ENCODE peak calls at places on chromosomes 11 and 22, in ten cellular contexts. D is CD4-positive, alpha-beta memory T cell; Z is RWPE2; Y is transverse colon; W is OCI-LY7; C is A549; N is pancreas; A is colonic mucosa; K is fibroblast of lung; G is endothelial cell of umbilical vein. V is an unnamed sample. For H3K9me3, the result is how much of the 10 kb centered on the place peaks cover.

GRCh38 chr11:13429836-13430235 is 33.2 kb downstream of the BTBD10 start:
- DNase-seq in D (no peak), Z (no peak), Y (no peak), W (no peak), C (no peak), N (no peak), A (no peak), K (no peak), G (no peak), V (no peak)

GRCh38 chr22:21857501-21857914 is 9.9 kb downstream of the MAPK1 start:
- DNase-seq in D (no peak), Z (no peak), Y (no peak), W (no peak), C (no peak), N (no peak), A (no peak), K (no peak), G (no peak), V (no peak)

GRCh38 chr11:58024601-58025091 is 965 bp downstream of the OR9Q1 start:
- DNase-seq in D (no peak), Z (no peak), Y (peak), W (no peak), C (no peak), N (peak), A (peak), K (peak), G (peak), V (peak)

GRCh38 chr11:73140213-73141030 is 1.7 kb downstream of the FCHSD2 start:
- DNase-seq in D (peak), Z (no peak), Y (no peak), W (peak), C (peak), N (peak), A (peak), K (peak), G (peak), V (peak)

GRCh38 chr22:49825436-49825835 is 2.2 kb downstream of the BRD1 start:
- DNase-seq in D (no peak), Z (no peak), Y (no peak), W (no peak), C (no peak), N (no peak), A (no peak), K (peak), G (peak), V (no peak)

GRCh38 chr11:113193894-113194293 is 120.5 kb upstream of the TTC12 start:
- DNase-seq in D (no peak), Z (no peak), Y (no peak), W (no peak), C (no peak), N (no peak), A (peak), K (peak), G (no peak), V (no peak)

GRCh38 chr11:133508448-133508847 is 23.9 kb downstream of the OPCML start:
- DNase-seq in D (no peak), Z (no peak), Y (no peak), W (no peak), C (no peak), N (no peak), A (no peak), K (no peak), G (no peak), V (no peak)

GRCh38 chr11:10693509-10694071 is at the start of gene IRAG1:
- DNase-seq in D (no peak), Z (no peak), Y (peak), W (no peak), C (no peak), N (no peak), A (peak), K (peak), G (no peak), V (no peak)

GRCh38 chr11:30310623-30311022 is 12.3 kb upstream of the ARL14EP start:
- DNase-seq in D (no peak), Z (no peak), Y (no peak), W (no peak), C (no peak), N (no peak), A (no peak), K (no peak), G (no peak), V (no peak)

GRCh38 chr11:119626197-119626909 is 102.6 kb downstream of the NECTIN1 start:
- DNase-seq in D (no peak), Z (no peak), Y (no peak), W (no peak), C (no peak), N (no peak), A (no peak), K (no peak), G (no peak), V (peak)

GRCh38 chr11:110973401-110973980 is 261.3 kb upstream of the ARHGAP20 start:
- DNase-seq in D (no peak), Z (no peak), Y (no peak), W (no peak), C (no peak), N (no peak), A (no peak), K (no peak), G (no peak), V (no peak)

GRCh38 chr11:65316979-65317786 is 2.5 kb downstream of the CDC42EP2 start:
- DNase-seq in D (no peak), Z (peak), Y (peak), W (no peak), C (no peak), N (no peak), A (peak), K (peak), G (peak), V (no peak)

GRCh38 chr11:105229257-105229656 is 89.7 kb upstream of the CARD18 start:
- DNase-seq in D (no peak), Z (no peak), Y (no peak), W (no peak), C (no peak), N (no peak), A (no peak), K (peak), G (no peak), V (no peak)

GRCh38 chr11:65478411-65479183 is 20.2 kb upstream of the MALAT1 start:
- DNase-seq in D (no peak), Z (no peak), Y (peak), W (no peak), C (no peak), N (peak), A (peak), K (peak), G (no peak), V (no peak)

GRCh38 chr11:27357250-27357649 is 5.8 kb downstream of the CCDC34 start:
- DNase-seq in D (no peak), Z (no peak), Y (peak), W (no peak), C (no peak), N (no peak), A (peak), K (no peak), G (no peak), V (peak)

GRCh38 chr11:133038850-133039249 is 493.5 kb downstream of the OPCML start:
- DNase-seq in D (no peak), Z (no peak), Y (no peak), W (no peak), C (no peak), N (no peak), A (no peak), K (no peak), G (no peak), V (no peak)

GRCh38 chr22:29722151-29722550 is 2.3 kb downstream of the CABP7 start:
- DNase-seq in D (no peak), Z (no peak), Y (no peak), W (no peak), C (no peak), N (no peak), A (no peak), K (no peak), G (no peak), V (no peak)

GRCh38 chr22:37212174-37212906 is at the start of gene SSTR3:
- DNase-seq in D (no peak), Z (peak), Y (no peak), W (no peak), C (no peak), N (no peak), A (no peak), K (no peak), G (no peak), V (no peak)

GRCh38 chr11:77569046-77569445 is 20.7 kb upstream of the AQP11 start:
- DNase-seq in D (no peak), Z (no peak), Y (no peak), W (no peak), C (no peak), N (no peak), A (no peak), K (no peak), G (no peak), V (no peak)

GRCh38 chr11:123143921-123144320 is 51.1 kb downstream of the CLMP start:
- DNase-seq in D (no peak), Z (no peak), Y (no peak), W (no peak), C (no peak), N (no peak), A (no peak), K (no peak), G (no peak), V (no peak)

GRCh38 chr11:64763804-64764611 is 4.2 kb upstream of the PYGM start:
- DNase-seq in D (peak), Z (no peak), Y (no peak), W (no peak), C (no peak), N (no peak), A (no peak), K (no peak), G (no peak), V (no peak)

GRCh38 chr11:32023370-32023964 is 67.4 kb upstream of the RCN1 start:
- DNase-seq in D (no peak), Z (no peak), Y (no peak), W (no peak), C (no peak), N (no peak), A (no peak), K (no peak), G (no peak), V (no peak)

GRCh38 chr22:20463324-20464095 is 25.9 kb upstream of the SCARF2 start:
- DNase-seq in D (peak), Z (no peak), Y (no peak), W (peak), C (no peak), N (peak), A (no peak), K (no peak), G (no peak), V (no peak)

GRCh38 chr11:3014314-3014938 is 22.3 kb upstream of the NAP1L4 start:
- DNase-seq in D (peak), Z (no peak), Y (peak), W (no peak), C (no peak), N (no peak), A (no peak), K (no peak), G (no peak), V (no peak)

GRCh38 chr11:64839887-64840782 is 4.3 kb downstream of the CDC42BPG start:
- DNase-seq in D (no peak), Z (no peak), Y (no peak), W (no peak), C (no peak), N (no peak), A (no peak), K (no peak), G (no peak), V (no peak)

GRCh38 chr11:79304599-79305212 is 136.1 kb downstream of the TENM4 start:
- DNase-seq in D (no peak), Z (no peak), Y (no peak), W (peak), C (no peak), N (no peak), A (no peak), K (peak), G (no peak), V (no peak)

GRCh38 chr22:39916496-39916895 is 15.6 kb downstream of the GRAP2 start:
- DNase-seq in D (no peak), Z (no peak), Y (no peak), W (no peak), C (no peak), N (no peak), A (no peak), K (no peak), G (no peak), V (no peak)

GRCh38 chr22:39913886-39914285 is 13.0 kb downstream of the GRAP2 start:
- DNase-seq in D (no peak), Z (no peak), Y (no peak), W (no peak), C (no peak), N (no peak), A (no peak), K (no peak), G (no peak), V (peak)

GRCh38 chr22:39913321-39913720 is 12.4 kb downstream of the GRAP2 start:
- DNase-seq in D (no peak), Z (no peak), Y (no peak), W (no peak), C (no peak), N (no peak), A (no peak), K (no peak), G (no peak), V (no peak)

GRCh38 chr22:39915295-39915726 is 14.4 kb downstream of the GRAP2 start:
- DNase-seq in D (no peak), Z (no peak), Y (no peak), W (no peak), C (no peak), N (no peak), A (no peak), K (no peak), G (no peak), V (no peak)

DNA sequence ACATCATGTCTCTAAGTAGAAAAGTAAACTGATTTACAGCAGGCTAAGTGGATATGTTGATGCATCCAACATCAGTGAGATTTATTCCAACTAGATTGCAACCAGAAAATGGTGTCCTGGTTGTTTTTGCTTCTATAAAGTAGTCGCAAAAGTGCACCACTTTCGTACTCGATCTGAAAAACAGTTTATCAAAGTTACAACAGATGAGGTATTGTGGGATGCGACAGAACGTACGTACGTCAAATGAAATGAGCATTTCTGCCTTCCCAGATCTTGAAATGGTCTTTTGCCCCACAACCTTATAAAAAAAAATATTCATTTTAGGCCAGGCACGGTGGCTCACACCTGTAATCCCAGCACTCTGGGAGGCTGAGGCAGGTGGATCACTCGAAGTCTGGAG is 13.7 kb downstream of the GRAP2 start:
- DNase-seq in D (no peak), Z (no peak), Y (no peak), W (no peak), C (no peak), N (no peak), A (no peak), K (no peak), G (no peak), V (no peak)
- H3K27ac ChIP-seq in D (peak), Z (no peak), Y (no peak), W (no peak), C (no peak), N (no peak), A (no peak), K (no peak), G (no peak), V (no peak)

DNA sequence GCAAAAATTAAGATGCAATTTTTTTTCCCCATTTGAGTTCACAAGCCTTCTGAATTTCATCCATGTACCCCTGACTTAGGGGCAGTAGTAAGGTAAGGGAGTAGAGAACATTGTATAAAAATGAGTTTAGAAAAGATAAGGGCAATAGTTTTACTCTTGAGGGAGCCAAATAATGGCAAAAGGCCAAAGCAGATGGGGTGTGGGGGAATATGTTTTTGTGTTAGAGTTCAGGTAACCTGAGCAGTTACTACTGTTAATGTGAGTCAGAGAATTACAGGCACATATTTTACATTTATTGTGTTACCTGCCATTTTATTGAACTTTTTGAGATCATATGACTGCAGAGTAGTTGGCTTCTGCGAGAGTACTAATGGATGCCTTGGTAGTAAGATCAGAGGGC is 3.1 kb downstream of the EED start:
- DNase-seq in D (no peak), Z (no peak), Y (peak), W (no peak), C (no peak), N (no peak), A (peak), K (no peak), G (no peak), V (no peak)
- H3K4me3 ChIP-seq in D (peak), Z (no peak), Y (no peak), W (peak), C (no peak), N (no peak), A (no peak), K (no peak), G (no peak), V (no peak)

GRCh38 chr11:1889527-1889930 is 2.2 kb downstream of the PRR33 start:
- DNase-seq in D (no peak), Z (peak), Y (no peak), W (no peak), C (no peak), N (no peak), A (no peak), K (no peak), G (no peak), V (no peak)

GRCh38 chr11:1889941-1890855 is 1.5 kb downstream of the PRR33 start:
- DNase-seq in D (no peak), Z (peak), Y (no peak), W (no peak), C (no peak), N (no peak), A (no peak), K (no peak), G (no peak), V (no peak)

GRCh38 chr11:1888347-1888753 is 3.3 kb downstream of the PRR33 start:
- DNase-seq in D (no peak), Z (peak), Y (no peak), W (no peak), C (no peak), N (peak), A (peak), K (no peak), G (no peak), V (no peak)

GRCh38 chr11:1887451-1888346 is 4.0 kb downstream of the PRR33 start:
- DNase-seq in D (no peak), Z (peak), Y (no peak), W (no peak), C (no peak), N (no peak), A (no peak), K (no peak), G (no peak), V (no peak)

GRCh38 chr11:1888811-1889526 is 2.7 kb downstream of the PRR33 start:
- DNase-seq in D (peak), Z (peak), Y (peak), W (no peak), C (no peak), N (peak), A (no peak), K (no peak), G (no peak), V (no peak)
- H3K9me3 ChIP-seq in D (under half), Z (under half), Y (under half), W (under half), C (under half), N (under half), A (under half), K (under half), G (under half), V (under half)

GRCh38 chr11:128692750-128693578 is 908 bp upstream of the FLI1 start:
- DNase-seq in D (peak), Z (peak), Y (peak), W (peak), C (no peak), N (peak), A (no peak), K (peak), G (no peak), V (no peak)
- H3K27ac ChIP-seq in D (peak), Z (peak), Y (peak), W (peak), C (no peak), N (peak), A (peak), K (peak), G (peak), V (no peak)

GRCh38 chr11:129323896-129324522 is 51.6 kb upstream of the BARX2 start:
- DNase-seq in D (no peak), Z (no peak), Y (peak), W (no peak), C (peak), N (no peak), A (peak), K (peak), G (no peak), V (no peak)

GRCh38 chr11:129322941-129323340 is 52.7 kb upstream of the BARX2 start:
- DNase-seq in D (no peak), Z (no peak), Y (no peak), W (no peak), C (no peak), N (peak), A (no peak), K (no peak), G (no peak), V (no peak)

GRCh38 chr11:129326921-129327320 is 48.7 kb upstream of the BARX2 start:
- DNase-seq in D (no peak), Z (no peak), Y (no peak), W (no peak), C (no peak), N (no peak), A (no peak), K (no peak), G (no peak), V (no peak)

GRCh38 chr11:129321076-129321475 is 54.6 kb upstream of the BARX2 start:
- DNase-seq in D (no peak), Z (no peak), Y (no peak), W (no peak), C (no peak), N (no peak), A (no peak), K (no peak), G (no peak), V (no peak)

GRCh38 chr11:129324533-129325175 is 51.0 kb upstream of the BARX2 start:
- DNase-seq in D (no peak), Z (no peak), Y (peak), W (no peak), C (peak), N (no peak), A (peak), K (peak), G (no peak), V (no peak)
- H3K4me3 ChIP-seq in D (no peak), Z (no peak), Y (no peak), W (no peak), C (peak), N (no peak), A (no peak), K (no peak), G (no peak), V (no peak)

GRCh38 chr11:134521452-134522289 is 109.6 kb upstream of the B3GAT1 start:
- DNase-seq in D (no peak), Z (peak), Y (no peak), W (no peak), C (no peak), N (no peak), A (no peak), K (no peak), G (no peak), V (no peak)

GRCh38 chr11:134524876-134525845 is 113.1 kb upstream of the B3GAT1 start:
- DNase-seq in D (no peak), Z (peak), Y (peak), W (no peak), C (no peak), N (no peak), A (no peak), K (no peak), G (no peak), V (no peak)

GRCh38 chr11:134524201-134524600 is 112.2 kb upstream of the B3GAT1 start:
- DNase-seq in D (no peak), Z (no peak), Y (peak), W (no peak), C (no peak), N (peak), A (no peak), K (no peak), G (no peak), V (no peak)

GRCh38 chr11:134521001-134521400 is 109.0 kb upstream of the B3GAT1 start:
- DNase-seq in D (no peak), Z (peak), Y (no peak), W (no peak), C (no peak), N (no peak), A (no peak), K (no peak), G (no peak), V (no peak)

GRCh38 chr11:134522782-134523570 is 110.9 kb upstream of the B3GAT1 start:
- DNase-seq in D (no peak), Z (peak), Y (no peak), W (no peak), C (no peak), N (peak), A (no peak), K (no peak), G (no peak), V (no peak)
- H3K9me3 ChIP-seq in D (under half), Z (under half), Y (under half), W (under half), C (under half), N (under half), A (under half), K (under half), G (under half), V (under half)